ENCODE peak calls at places on chromosomes 7 and 10, in eight cellular contexts. One of them, this sample, is unnamed.
A peak's percentile ranks its signal among the peaks of the same experiment; 100 is the strongest.

GRCh38 chr10:7471720-7472367 is 61.0 kb upstream of the SFMBT2 start:
- DNase-seq in breast epithelium: no peak
- DNase-seq in left ventricle myocardium inferior: no peak
- DNase-seq in body of pancreas: peak; percentile 13
- DNase-seq in stomach: no peak
- DNase-seq in endodermal cell: no peak
- DNase-seq in OCI-LY7: peak; percentile 99
- DNase-seq in lower lobe of right lung: no peak
- DNase-seq in this sample: no peak

GRCh38 chr10:10138685-10139084 is 879.0 kb upstream of the CELF2 start:
- DNase-seq in breast epithelium: no peak
- DNase-seq in left ventricle myocardium inferior: no peak
- DNase-seq in body of pancreas: no peak
- DNase-seq in stomach: no peak
- DNase-seq in endodermal cell: no peak
- DNase-seq in OCI-LY7: no peak
- DNase-seq in lower lobe of right lung: no peak
- DNase-seq in this sample: no peak

GRCh38 chr10:117374506-117375359 is 507 bp downstream of the PDZD8 start:
- DNase-seq in breast epithelium: peak; percentile 21
- DNase-seq in left ventricle myocardium inferior: peak; percentile 55
- DNase-seq in body of pancreas: peak; percentile 54
- DNase-seq in stomach: peak; percentile 39
- DNase-seq in endodermal cell: peak; percentile 80
- DNase-seq in OCI-LY7: peak; percentile 67
- DNase-seq in lower lobe of right lung: peak; percentile 66
- DNase-seq in this sample: peak; percentile 48

GRCh38 chr7:158676898-158677297 is 27.7 kb downstream of the NCAPG2 start:
- DNase-seq in breast epithelium: no peak
- DNase-seq in left ventricle myocardium inferior: no peak
- DNase-seq in body of pancreas: no peak
- DNase-seq in stomach: no peak
- DNase-seq in endodermal cell: no peak
- DNase-seq in OCI-LY7: no peak
- DNase-seq in lower lobe of right lung: no peak
- DNase-seq in this sample: no peak

GRCh38 chr10:121595806-121596667 is 2.2 kb downstream of the FGFR2 start:
- DNase-seq in breast epithelium: no peak
- DNase-seq in left ventricle myocardium inferior: no peak
- DNase-seq in body of pancreas: peak; percentile 16
- DNase-seq in stomach: no peak
- DNase-seq in endodermal cell: peak; percentile 88
- DNase-seq in OCI-LY7: no peak
- DNase-seq in lower lobe of right lung: no peak
- DNase-seq in this sample: no peak

GRCh38 chr10:52409928-52410327 is 95.8 kb downstream of the DKK1 start:
- DNase-seq in breast epithelium: no peak
- DNase-seq in left ventricle myocardium inferior: no peak
- DNase-seq in body of pancreas: no peak
- DNase-seq in stomach: no peak
- DNase-seq in endodermal cell: no peak
- DNase-seq in OCI-LY7: no peak
- DNase-seq in lower lobe of right lung: no peak
- DNase-seq in this sample: no peak

GRCh38 chr7:158361326-158361946 is 226.2 kb downstream of the PTPRN2 start:
- DNase-seq in breast epithelium: no peak
- DNase-seq in left ventricle myocardium inferior: no peak
- DNase-seq in body of pancreas: no peak
- DNase-seq in stomach: no peak
- DNase-seq in endodermal cell: no peak
- DNase-seq in OCI-LY7: no peak
- DNase-seq in lower lobe of right lung: no peak
- DNase-seq in this sample: no peak

GRCh38 chr10:6621536-6621935 is 41.5 kb upstream of the PRKCQ start:
- DNase-seq in breast epithelium: no peak
- DNase-seq in left ventricle myocardium inferior: no peak
- DNase-seq in body of pancreas: no peak
- DNase-seq in stomach: no peak
- DNase-seq in endodermal cell: no peak
- DNase-seq in OCI-LY7: no peak
- DNase-seq in lower lobe of right lung: no peak
- DNase-seq in this sample: no peak

GRCh38 chr7:71547426-71547825 is 415.5 kb downstream of the GALNT17 start:
- DNase-seq in breast epithelium: no peak
- DNase-seq in left ventricle myocardium inferior: no peak
- DNase-seq in body of pancreas: no peak
- DNase-seq in stomach: no peak
- DNase-seq in endodermal cell: no peak
- DNase-seq in OCI-LY7: no peak
- DNase-seq in lower lobe of right lung: no peak
- DNase-seq in this sample: no peak

GRCh38 chr10:25768167-25768566 is 165.9 kb upstream of the MYO3A start:
- DNase-seq in breast epithelium: no peak
- DNase-seq in left ventricle myocardium inferior: no peak
- DNase-seq in body of pancreas: no peak
- DNase-seq in stomach: no peak
- DNase-seq in endodermal cell: no peak
- DNase-seq in OCI-LY7: peak; percentile 6
- DNase-seq in lower lobe of right lung: no peak
- DNase-seq in this sample: no peak

GRCh38 chr10:96524745-96525144 is 11.0 kb upstream of the TLL2 start:
- DNase-seq in breast epithelium: no peak
- DNase-seq in left ventricle myocardium inferior: no peak
- DNase-seq in body of pancreas: no peak
- DNase-seq in stomach: no peak
- DNase-seq in endodermal cell: no peak
- DNase-seq in OCI-LY7: no peak
- DNase-seq in lower lobe of right lung: no peak
- DNase-seq in this sample: no peak

GRCh38 chr10:59563506-59563905 is 146.1 kb downstream of the SLC16A9 start:
- DNase-seq in breast epithelium: no peak
- DNase-seq in left ventricle myocardium inferior: no peak
- DNase-seq in body of pancreas: no peak
- DNase-seq in stomach: no peak
- DNase-seq in endodermal cell: no peak
- DNase-seq in OCI-LY7: no peak
- DNase-seq in lower lobe of right lung: no peak
- DNase-seq in this sample: no peak

GRCh38 chr10:114748270-114748669 is 73.3 kb upstream of the FHIP2A start:
- DNase-seq in breast epithelium: no peak
- DNase-seq in left ventricle myocardium inferior: no peak
- DNase-seq in body of pancreas: no peak
- DNase-seq in stomach: no peak
- DNase-seq in endodermal cell: no peak
- DNase-seq in OCI-LY7: no peak
- DNase-seq in lower lobe of right lung: no peak
- DNase-seq in this sample: no peak

GRCh38 chr10:71638087-71638576 is 81.4 kb downstream of the C10orf105 start:
- DNase-seq in breast epithelium: no peak
- DNase-seq in left ventricle myocardium inferior: no peak
- DNase-seq in body of pancreas: no peak
- DNase-seq in stomach: peak; percentile 49
- DNase-seq in endodermal cell: peak; percentile 78
- DNase-seq in OCI-LY7: peak; percentile 73
- DNase-seq in lower lobe of right lung: peak; percentile 82
- DNase-seq in this sample: no peak

GRCh38 chr10:21953585-21954057 is 49.9 kb downstream of the DNAJC1 start:
- DNase-seq in breast epithelium: no peak
- DNase-seq in left ventricle myocardium inferior: no peak
- DNase-seq in body of pancreas: no peak
- DNase-seq in stomach: no peak
- DNase-seq in endodermal cell: no peak
- DNase-seq in OCI-LY7: peak; percentile 59
- DNase-seq in lower lobe of right lung: no peak
- DNase-seq in this sample: no peak

GRCh38 chr7:22660293-22660692 is 66.7 kb upstream of the IL6 start:
- DNase-seq in breast epithelium: no peak
- DNase-seq in left ventricle myocardium inferior: no peak
- DNase-seq in body of pancreas: no peak
- DNase-seq in stomach: no peak
- DNase-seq in endodermal cell: peak; percentile 30
- DNase-seq in OCI-LY7: no peak
- DNase-seq in lower lobe of right lung: no peak
- DNase-seq in this sample: no peak

GRCh38 chr7:132312531-132313070 is 263.7 kb downstream of the PLXNA4 start:
- DNase-seq in breast epithelium: no peak
- DNase-seq in left ventricle myocardium inferior: no peak
- DNase-seq in body of pancreas: no peak
- DNase-seq in stomach: no peak
- DNase-seq in endodermal cell: no peak
- DNase-seq in OCI-LY7: no peak
- DNase-seq in lower lobe of right lung: no peak
- DNase-seq in this sample: no peak

GRCh38 chr10:5490698-5491464 is 8.5 kb downstream of the CALML5 start:
- DNase-seq in breast epithelium: no peak
- DNase-seq in left ventricle myocardium inferior: no peak
- DNase-seq in body of pancreas: no peak
- DNase-seq in stomach: no peak
- DNase-seq in endodermal cell: no peak
- DNase-seq in OCI-LY7: peak; percentile 40
- DNase-seq in lower lobe of right lung: no peak
- DNase-seq in this sample: no peak

GRCh38 chr10:33155720-33156638 is 178.5 kb downstream of the NRP1 start:
- DNase-seq in breast epithelium: no peak
- DNase-seq in left ventricle myocardium inferior: no peak
- DNase-seq in body of pancreas: peak; percentile 26
- DNase-seq in stomach: no peak
- DNase-seq in endodermal cell: peak; percentile 64
- DNase-seq in OCI-LY7: peak; percentile 79
- DNase-seq in lower lobe of right lung: no peak
- DNase-seq in this sample: no peak

GRCh38 chr7:115113776-115114175 is 191.9 kb downstream of the MDFIC start:
- DNase-seq in breast epithelium: no peak
- DNase-seq in left ventricle myocardium inferior: no peak
- DNase-seq in body of pancreas: peak; percentile 56
- DNase-seq in stomach: peak; percentile 66
- DNase-seq in endodermal cell: no peak
- DNase-seq in OCI-LY7: no peak
- DNase-seq in lower lobe of right lung: no peak
- DNase-seq in this sample: no peak

GRCh38 chr7:151276651-151277590 is 28.4 kb upstream of the SMARCD3 start:
- DNase-seq in breast epithelium: peak; percentile 70
- DNase-seq in left ventricle myocardium inferior: peak; percentile 61
- DNase-seq in body of pancreas: peak; percentile 45
- DNase-seq in stomach: peak; percentile 50
- DNase-seq in endodermal cell: peak; percentile 86
- DNase-seq in OCI-LY7: peak; percentile 70
- DNase-seq in lower lobe of right lung: peak; percentile 77
- DNase-seq in this sample: peak; percentile 79

GRCh38 chr7:156532016-156532602 is 108.5 kb upstream of the RNF32 start:
- DNase-seq in breast epithelium: no peak
- DNase-seq in left ventricle myocardium inferior: no peak
- DNase-seq in body of pancreas: no peak
- DNase-seq in stomach: no peak
- DNase-seq in endodermal cell: no peak
- DNase-seq in OCI-LY7: no peak
- DNase-seq in lower lobe of right lung: no peak
- DNase-seq in this sample: no peak

GRCh38 chr10:6567894-6568293 is 12.2 kb downstream of the PRKCQ start:
- DNase-seq in breast epithelium: no peak
- DNase-seq in left ventricle myocardium inferior: no peak
- DNase-seq in body of pancreas: no peak
- DNase-seq in stomach: no peak
- DNase-seq in endodermal cell: no peak
- DNase-seq in OCI-LY7: no peak
- DNase-seq in lower lobe of right lung: no peak
- DNase-seq in this sample: no peak

GRCh38 chr10:131491195-131491594 is 179.7 kb upstream of the TCERG1L start:
- DNase-seq in breast epithelium: no peak
- DNase-seq in left ventricle myocardium inferior: no peak
- DNase-seq in body of pancreas: no peak
- DNase-seq in stomach: no peak
- DNase-seq in endodermal cell: no peak
- DNase-seq in OCI-LY7: no peak
- DNase-seq in lower lobe of right lung: no peak
- DNase-seq in this sample: no peak
- H3K4me1 ChIP-seq in breast epithelium: no peaks in the 10 kb centered on the region
- H3K4me1 ChIP-seq in left ventricle myocardium inferior: no peaks in the 10 kb centered on the region
- H3K4me1 ChIP-seq in body of pancreas: no peaks in the 10 kb centered on the region
- H3K4me1 ChIP-seq in stomach: no peaks in the 10 kb centered on the region
- H3K4me1 ChIP-seq in endodermal cell: no peaks in the 10 kb centered on the region
- H3K4me1 ChIP-seq in OCI-LY7: no peaks in the 10 kb centered on the region
- H3K4me1 ChIP-seq in lower lobe of right lung: no peaks in the 10 kb centered on the region
- H3K4me1 ChIP-seq in this sample: no peaks in the 10 kb centered on the region

GRCh38 chr7:44889096-44889775 is 3.9 kb upstream of the PURB start:
- DNase-seq in breast epithelium: no peak
- DNase-seq in left ventricle myocardium inferior: no peak
- DNase-seq in body of pancreas: no peak
- DNase-seq in stomach: no peak
- DNase-seq in endodermal cell: no peak
- DNase-seq in OCI-LY7: no peak
- DNase-seq in lower lobe of right lung: no peak
- DNase-seq in this sample: no peak
- H3K4me3 ChIP-seq in breast epithelium: no peak overlapping the region
- H3K4me3 ChIP-seq in left ventricle myocardium inferior: no peak overlapping the region
- H3K4me3 ChIP-seq in body of pancreas: no peak overlapping the region
- H3K4me3 ChIP-seq in stomach: no peak overlapping the region
- H3K4me3 ChIP-seq in endodermal cell: no peak overlapping the region
- H3K4me3 ChIP-seq in OCI-LY7: no peak overlapping the region
- H3K4me3 ChIP-seq in lower lobe of right lung: no peak overlapping the region
- H3K4me3 ChIP-seq in this sample: no peak overlapping the region

GRCh38 chr7:101674439-101674838 is 45.3 kb upstream of the MYL10 start:
- DNase-seq in breast epithelium: no peak
- DNase-seq in left ventricle myocardium inferior: no peak
- DNase-seq in body of pancreas: no peak
- DNase-seq in stomach: no peak
- DNase-seq in endodermal cell: no peak
- DNase-seq in OCI-LY7: no peak
- DNase-seq in lower lobe of right lung: no peak
- DNase-seq in this sample: no peak

GRCh38 chr7:101671783-101672356 is 42.8 kb upstream of the MYL10 start:
- DNase-seq in breast epithelium: no peak
- DNase-seq in left ventricle myocardium inferior: no peak
- DNase-seq in body of pancreas: no peak
- DNase-seq in stomach: no peak
- DNase-seq in endodermal cell: no peak
- DNase-seq in OCI-LY7: no peak
- DNase-seq in lower lobe of right lung: no peak
- DNase-seq in this sample: no peak

GRCh38 chr7:101673315-101673714 is 44.2 kb upstream of the MYL10 start:
- DNase-seq in breast epithelium: no peak
- DNase-seq in left ventricle myocardium inferior: no peak
- DNase-seq in body of pancreas: no peak
- DNase-seq in stomach: no peak
- DNase-seq in endodermal cell: no peak
- DNase-seq in OCI-LY7: no peak
- DNase-seq in lower lobe of right lung: no peak
- DNase-seq in this sample: no peak

GRCh38 chr7:101676062-101676461 is 47.0 kb upstream of the MYL10 start:
- DNase-seq in breast epithelium: no peak
- DNase-seq in left ventricle myocardium inferior: no peak
- DNase-seq in body of pancreas: no peak
- DNase-seq in stomach: no peak
- DNase-seq in endodermal cell: no peak
- DNase-seq in OCI-LY7: no peak
- DNase-seq in lower lobe of right lung: no peak
- DNase-seq in this sample: no peak

GRCh38 chr7:101673951-101674350 is 44.9 kb upstream of the MYL10 start:
- DNase-seq in breast epithelium: no peak
- DNase-seq in left ventricle myocardium inferior: no peak
- DNase-seq in body of pancreas: no peak
- DNase-seq in stomach: no peak
- DNase-seq in endodermal cell: no peak
- DNase-seq in OCI-LY7: no peak
- DNase-seq in lower lobe of right lung: no peak
- DNase-seq in this sample: no peak
- TF ChIP-seq CTCF in breast epithelium: no peak
- TF ChIP-seq CTCF in left ventricle myocardium inferior: no peak
- TF ChIP-seq CTCF in body of pancreas: no peak
- TF ChIP-seq CTCF in stomach: no peak
- TF ChIP-seq CTCF in endodermal cell: no peak
- TF ChIP-seq CTCF in OCI-LY7: no peak
- TF ChIP-seq CTCF in lower lobe of right lung: no peak
- TF ChIP-seq CTCF in this sample: no peak

GRCh38 chr7:135929692-135930091 is 47.5 kb downstream of the MTPN start:
- DNase-seq in breast epithelium: no peak
- DNase-seq in left ventricle myocardium inferior: no peak
- DNase-seq in body of pancreas: no peak
- DNase-seq in stomach: no peak
- DNase-seq in endodermal cell: no peak
- DNase-seq in OCI-LY7: no peak
- DNase-seq in lower lobe of right lung: no peak
- DNase-seq in this sample: no peak
- H3K4me1 ChIP-seq in breast epithelium: no peaks in the 10 kb centered on the region
- H3K4me1 ChIP-seq in left ventricle myocardium inferior: peaks cover 89% of the 10 kb centered on the region
- H3K4me1 ChIP-seq in body of pancreas: peaks cover 17% of the 10 kb centered on the region
- H3K4me1 ChIP-seq in stomach: peaks cover 10% of the 10 kb centered on the region
- H3K4me1 ChIP-seq in endodermal cell: peaks cover 24% of the 10 kb centered on the region
- H3K4me1 ChIP-seq in OCI-LY7: peaks cover 7% of the 10 kb centered on the region
- H3K4me1 ChIP-seq in lower lobe of right lung: peaks cover 20% of the 10 kb centered on the region
- H3K4me1 ChIP-seq in this sample: peaks cover 4% of the 10 kb centered on the region

This sample was measured in ovary.